ENCODE peak calls at places on chromosome 5, in six cellular contexts. S, Z, Q, P, L and G are unnamed samples.

GRCh38 chr5:67255881-67256280 is 59.3 kb upstream of the CD180 start:
- DNase-seq in S (no peak), Z (no peak), Q (no peak), P (no peak), L (peak), G (no peak)

GRCh38 chr5:43040287-43041098 is at the start of gene ANXA2R:
- DNase-seq in S (peak), Z (peak), Q (peak), P (peak), L (peak), G (peak)

GRCh38 chr5:174731214-174732039 is 7.0 kb downstream of the MSX2 start:
- DNase-seq in S (no peak), Z (no peak), Q (no peak), P (no peak), L (no peak), G (no peak)

GRCh38 chr5:90297045-90297764 is 112.4 kb downstream of the CETN3 start:
- DNase-seq in S (no peak), Z (no peak), Q (no peak), P (no peak), L (no peak), G (no peak)

GRCh38 chr5:150514708-150515211 is 6.8 kb downstream of the NDST1 start:
- DNase-seq in S (no peak), Z (no peak), Q (peak), P (no peak), L (peak), G (no peak)

GRCh38 chr5:77629553-77630245 is 8.8 kb downstream of the OTP start:
- DNase-seq in S (peak), Z (no peak), Q (no peak), P (no peak), L (no peak), G (no peak)

GRCh38 chr5:100900796-100901731 is 2.0 kb downstream of the ST8SIA4 start:
- DNase-seq in S (peak), Z (peak), Q (peak), P (no peak), L (peak), G (no peak)

GRCh38 chr5:54616031-54616430 is 98.5 kb downstream of the SNX18 start:
- DNase-seq in S (no peak), Z (no peak), Q (no peak), P (peak), L (peak), G (peak)

GRCh38 chr5:93395010-93395409 is 186.0 kb downstream of the NR2F1-AS1 start:
- DNase-seq in S (no peak), Z (no peak), Q (no peak), P (no peak), L (peak), G (no peak)

GRCh38 chr5:151155777-151156731 is 1.5 kb downstream of the ANXA6 start:
- DNase-seq in S (peak), Z (no peak), Q (no peak), P (no peak), L (peak), G (no peak)

GRCh38 chr5:177314376-177315342 is 3.0 kb upstream of the MXD3 start:
- DNase-seq in S (peak), Z (no peak), Q (no peak), P (no peak), L (no peak), G (no peak)

GRCh38 chr5:160434022-160434531 is 12.4 kb downstream of the PTTG1 start:
- DNase-seq in S (no peak), Z (no peak), Q (no peak), P (no peak), L (peak), G (peak)

GRCh38 chr5:175325681-175326080 is 118.3 kb downstream of the DRD1 start:
- DNase-seq in S (no peak), Z (no peak), Q (peak), P (peak), L (peak), G (no peak)

GRCh38 chr5:38119836-38120235 is 138.5 kb upstream of the EGFLAM start:
- DNase-seq in S (no peak), Z (no peak), Q (no peak), P (no peak), L (no peak), G (no peak)

GRCh38 chr5:54551906-54552305 is 34.3 kb downstream of the SNX18 start:
- DNase-seq in S (no peak), Z (no peak), Q (no peak), P (no peak), L (no peak), G (no peak)

GRCh38 chr5:124080256-124080655 is 568.3 kb downstream of the CSNK1G3 start:
- DNase-seq in S (no peak), Z (no peak), Q (peak), P (no peak), L (no peak), G (no peak)

GRCh38 chr5:151047814-151048425 is 27.5 kb downstream of the GPX3 start:
- DNase-seq in S (peak), Z (no peak), Q (peak), P (no peak), L (no peak), G (no peak)

GRCh38 chr5:140128376-140128775 is 2.6 kb downstream of the IGIP start:
- DNase-seq in S (no peak), Z (no peak), Q (no peak), P (no peak), L (no peak), G (no peak)
- H3K4me3 ChIP-seq in S (no peak), Z (no peak), Q (no peak), P (no peak), L (no peak), G (no peak)

DNA sequence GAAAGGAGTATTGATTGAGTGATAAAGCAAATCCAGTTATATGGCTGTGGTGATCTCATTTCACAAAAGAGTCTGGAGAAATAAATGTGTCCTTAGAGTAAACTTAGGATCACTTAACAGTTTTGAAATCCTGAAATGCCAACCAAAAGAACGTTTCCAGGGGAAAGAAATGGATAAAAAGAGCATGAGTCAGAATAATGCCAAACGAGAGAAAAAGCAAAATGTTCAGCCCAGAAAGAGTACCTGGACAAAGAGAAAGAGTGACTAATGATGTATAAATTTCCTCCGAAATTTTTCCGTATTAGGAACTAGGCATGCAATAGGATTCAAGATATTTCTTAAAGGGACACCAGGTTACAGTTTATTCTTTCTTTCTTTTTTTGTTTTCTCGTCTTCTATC is 463.1 kb upstream of the CDH10 start:
- DNase-seq in S (no peak), Z (no peak), Q (peak), P (no peak), L (peak), G (no peak)
- H3K4me3 ChIP-seq in S (no peak), Z (no peak), Q (peak), P (no peak), L (peak), G (no peak)

GRCh38 chr5:74633710-74634109 is 6.8 kb downstream of the ENC1 start:
- DNase-seq in S (no peak), Z (no peak), Q (no peak), P (no peak), L (no peak), G (no peak)

GRCh38 chr5:74630387-74631087 is 10.0 kb downstream of the ENC1 start:
- DNase-seq in S (no peak), Z (no peak), Q (peak), P (peak), L (peak), G (peak)

GRCh38 chr5:74629326-74629725 is 11.2 kb downstream of the ENC1 start:
- DNase-seq in S (no peak), Z (no peak), Q (no peak), P (no peak), L (no peak), G (no peak)

GRCh38 chr5:74632947-74633356 is 7.6 kb downstream of the ENC1 start:
- DNase-seq in S (no peak), Z (no peak), Q (peak), P (no peak), L (peak), G (no peak)

GRCh38 chr5:74631088-74631960 is 9.2 kb downstream of the ENC1 start:
- DNase-seq in S (no peak), Z (peak), Q (peak), P (no peak), L (peak), G (no peak)
- H3K4me3 ChIP-seq in S (no peak), Z (no peak), Q (peak), P (no peak), L (peak), G (no peak)

DNA sequence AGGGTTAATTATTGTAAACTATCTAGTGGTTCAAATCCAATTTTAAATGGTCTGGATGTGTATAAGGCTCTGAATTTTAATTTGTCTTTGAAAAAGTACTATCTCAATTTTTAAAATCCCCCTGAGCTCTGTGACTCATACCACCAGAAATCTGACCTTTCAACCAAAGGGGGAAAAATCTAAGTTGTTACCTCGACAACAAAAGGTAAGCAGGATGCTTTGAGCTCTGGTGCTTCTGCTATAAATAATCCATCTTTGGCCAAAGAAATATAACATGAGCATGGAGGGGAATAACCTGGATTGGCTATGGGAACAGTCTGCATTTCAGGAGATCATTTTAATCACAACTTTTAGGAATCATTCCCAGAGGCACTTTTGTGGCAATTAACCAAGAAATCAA is 76.3 kb upstream of the PCSK1 start:
- DNase-seq in S (no peak), Z (no peak), Q (peak), P (no peak), L (peak), G (peak)
- H3K4me3 ChIP-seq in S (no peak), Z (no peak), Q (no peak), P (no peak), L (no peak), G (no peak)